ENCODE peak calls at places on chromosome 16, in eight cellular contexts. K, J, I, S, R, F, E and Z are unnamed samples.
A peak's percentile ranks its signal among the peaks of the same experiment; 100 is the strongest.

GRCh38 chr16:87662254-87663204 is 60.2 kb downstream of the JPH3 start:
- DNase-seq in K (no peak), S (no peak), J (no peak), E (no peak), I (no peak), F (no peak), R (no peak), Z (no peak)

GRCh38 chr16:84245933-84246678 is 6.3 kb upstream of the KCNG4 start:
- DNase-seq in F (no peak), S (no peak), J (no peak), I (no peak), E (no peak), K (no peak), R (no peak), Z (no peak)

GRCh38 chr16:54239441-54239840 is 47.1 kb downstream of the IRX3 start:
- DNase-seq in K (no peak), F (no peak), I (no peak), S (no peak), J (no peak), E (no peak), R (peak; percentile 83), Z (no peak)

GRCh38 chr16:621526-622105 is 9.2 kb upstream of the WFIKKN1 start:
- DNase-seq in S (peak; percentile 32), K (no peak), E (no peak), F (peak; percentile 47), J (no peak), R (peak; percentile 18), I (no peak), Z (no peak)

GRCh38 chr16:84782841-84783240 is 36.9 kb upstream of the CRISPLD2 start:
- DNase-seq in J (no peak), F (no peak), R (no peak), E (no peak), I (no peak), S (no peak), K (no peak), Z (no peak)

GRCh38 chr16:76390476-76390875 is 113.3 kb downstream of the CNTNAP4 start:
- DNase-seq in R (no peak), K (no peak), E (no peak), I (no peak), S (no peak), J (no peak), F (no peak), Z (no peak)

GRCh38 chr16:67504190-67505021 is 21.1 kb upstream of the AGRP start:
- DNase-seq in K (no peak), R (peak; percentile 72), I (no peak), S (peak; percentile 33), J (no peak), E (peak; percentile 57), F (peak; percentile 26), Z (no peak)

GRCh38 chr16:1485847-1486496 is 2.8 kb downstream of the PTX4 start:
- DNase-seq in I (no peak), F (no peak), R (no peak), S (no peak), K (no peak), J (no peak), E (no peak), Z (no peak)

GRCh38 chr16:66478733-66479511 is 51.8 kb downstream of the BEAN1 start:
- DNase-seq in J (peak; percentile 56), S (peak; percentile 73), E (peak; percentile 67), I (peak; percentile 88), K (peak; percentile 76), F (peak; percentile 64), R (peak; percentile 84), Z (peak; percentile 66)

GRCh38 chr16:89373355-89374110 is 116.8 kb downstream of the ANKRD11 start:
- DNase-seq in E (no peak), K (no peak), S (no peak), I (no peak), R (peak; percentile 65), F (peak; percentile 71), J (peak; percentile 94), Z (no peak)

GRCh38 chr16:57647136-57647875 is 18.9 kb downstream of the ADGRG1 start:
- DNase-seq in R (no peak), E (no peak), J (no peak), S (no peak), K (no peak), F (no peak), I (no peak), Z (no peak)

GRCh38 chr16:4372578-4373355 is 1.1 kb downstream of the VASN start:
- DNase-seq in I (no peak), R (peak; percentile 63), S (peak; percentile 80), E (no peak), K (peak; percentile 54), F (peak; percentile 32), J (peak; percentile 87), Z (peak; percentile 93)

GRCh38 chr16:82456683-82457082 is 170.1 kb upstream of the CDH13 start:
- DNase-seq in F (peak; percentile 51), E (peak; percentile 27), S (peak; percentile 67), R (no peak), I (no peak), J (peak; percentile 57), K (peak; percentile 52), Z (peak; percentile 59)

GRCh38 chr16:89764711-89765201 is 43.4 kb downstream of the ZNF276 start:
- DNase-seq in I (no peak), F (no peak), K (no peak), J (peak; percentile 38), R (peak; percentile 58), E (peak; percentile 69), S (peak; percentile 35), Z (no peak)

GRCh38 chr16:56682703-56683397 is 580 bp downstream of the MT1X start:
- DNase-seq in F (no peak), E (no peak), R (no peak), I (no peak), K (no peak), J (no peak), S (peak; percentile 56), Z (no peak)

GRCh38 chr16:58026139-58026704 is 668 bp downstream of the MMP15 start:
- DNase-seq in K (peak; percentile 56), S (peak; percentile 72), F (no peak), R (peak; percentile 74), E (no peak), I (no peak), J (peak; percentile 61), Z (no peak)

GRCh38 chr16:65808735-65809134 is 557.8 kb upstream of the CDH5 start:
- DNase-seq in K (no peak), I (no peak), R (no peak), J (no peak), E (no peak), S (no peak), F (no peak), Z (no peak)